ENCODE peak calls at places on chromosomes 5 and 9, in six cellular contexts. T is DMS153, I is epithelial cell of esophagus, B is colonic mucosa, Q is cardiac fibroblast, R is psoas muscle. U is an unnamed sample.

GRCh38 chr9:21656776-21657637 is 145.4 kb upstream of the MTAP start:
- DNase-seq in R (no peak), B (no peak), I (no peak), Q (peak), T (no peak), U (no peak)

GRCh38 chr5:143014017-143014651 is 244.0 kb downstream of the ARHGAP26 start:
- DNase-seq in T (no peak), B (no peak), R (peak), Q (no peak), I (peak), U (no peak)

GRCh38 chr5:159933531-159934485 is 17.5 kb downstream of the ADRA1B start:
- DNase-seq in I (no peak), T (no peak), R (no peak), Q (no peak), B (no peak), U (no peak)

GRCh38 chr9:23321049-23321448 is 505.0 kb downstream of the ELAVL2 start:
- DNase-seq in I (no peak), B (no peak), Q (no peak), R (no peak), T (no peak), U (no peak)

GRCh38 chr5:179906795-179907569 is 715 bp downstream of the TBC1D9B start:
- DNase-seq in T (no peak), R (peak), B (peak), I (peak), Q (peak), U (peak)

GRCh38 chr5:157273131-157273556 is 7.2 kb downstream of the CYFIP2 start:
- DNase-seq in I (no peak), T (no peak), Q (no peak), R (no peak), B (no peak), U (no peak)

GRCh38 chr5:34686762-34687268 is 30.7 kb downstream of the RAI14 start:
- DNase-seq in B (peak), I (peak), Q (peak), T (no peak), R (no peak), U (no peak)

GRCh38 chr5:1517838-1518237 is 5.9 kb downstream of the LPCAT1 start:
- DNase-seq in B (peak), I (no peak), R (peak), Q (no peak), T (no peak), U (no peak)

GRCh38 chr5:124806026-124806856 is 59.8 kb upstream of the ZNF608 start:
- DNase-seq in B (peak), I (peak), T (peak), Q (peak), R (peak), U (no peak)

GRCh38 chr5:149802008-149802407 is 71.9 kb downstream of the PPARGC1B start:
- DNase-seq in R (no peak), B (no peak), I (no peak), Q (no peak), T (no peak), U (no peak)

GRCh38 chr5:56552612-56553268 is 262.6 kb upstream of the MAP3K1 start:
- DNase-seq in B (no peak), Q (peak), I (peak), T (no peak), R (no peak), U (no peak)

GRCh38 chr5:180557201-180557809 is 34.0 kb downstream of the SCGB3A1 start:
- DNase-seq in T (no peak), R (no peak), I (no peak), Q (no peak), B (no peak), U (no peak)

GRCh38 chr9:87334366-87334765 is 163.3 kb upstream of the DAPK1 start:
- DNase-seq in I (no peak), Q (no peak), T (no peak), B (no peak), R (no peak), U (no peak)

GRCh38 chr9:36763778-36764177 is 191.1 kb downstream of the MELK start:
- DNase-seq in T (no peak), R (no peak), B (no peak), Q (no peak), I (no peak), U (no peak)

GRCh38 chr9:34636791-34637355 is 714 bp downstream of the SIGMAR1 start:
- DNase-seq in I (no peak), Q (no peak), T (no peak), R (no peak), B (no peak), U (no peak)

GRCh38 chr5:143561248-143561647 is 157.8 kb upstream of the NR3C1 start:
- DNase-seq in I (no peak), Q (no peak), R (no peak), B (no peak), T (no peak), U (no peak)

GRCh38 chr5:55853818-55854217 is 2.7 kb downstream of the IL31RA start:
- DNase-seq in B (no peak), Q (peak), R (no peak), I (peak), T (no peak), U (no peak)

GRCh38 chr5:154723740-154724505 is 31.3 kb upstream of the LARP1 start:
- DNase-seq in T (no peak), Q (peak), I (peak), R (no peak), B (no peak), U (no peak)

GRCh38 chr5:72210913-72211670 is 103.8 kb downstream of the MAP1B start:
- DNase-seq in R (peak), T (no peak), B (peak), Q (peak), I (peak), U (no peak)

GRCh38 chr9:34993502-34994428 is 4.2 kb downstream of the DNAJB5 start:
- DNase-seq in T (no peak), R (peak), B (peak), Q (peak), I (peak), U (no peak)

GRCh38 chr5:146291421-146292074 is 47.1 kb upstream of the POU4F3 start:
- DNase-seq in I (peak), R (no peak), T (peak), Q (peak), B (no peak), U (peak)

GRCh38 chr5:91212336-91213092 is 170.6 kb downstream of the ARRDC3 start:
- DNase-seq in I (no peak), Q (peak), R (no peak), T (no peak), B (peak), U (no peak)

GRCh38 chr9:98411981-98412561 is 156.6 kb upstream of the TBC1D2 start:
- DNase-seq in Q (no peak), B (no peak), R (no peak), I (no peak), T (no peak), U (no peak)

GRCh38 chr9:13078164-13078563 is 201.3 kb downstream of the MPDZ start:
- DNase-seq in R (no peak), I (peak), B (no peak), Q (no peak), T (no peak), U (no peak)

GRCh38 chr9:121844090-121844489 is 192.7 kb downstream of the DAB2IP start:
- DNase-seq in I (no peak), B (no peak), R (no peak), Q (no peak), T (peak), U (no peak)

GRCh38 chr5:110751902-110752762 is 13.3 kb downstream of the SLC25A46 start:
- DNase-seq in B (no peak), T (no peak), I (no peak), R (no peak), Q (no peak), U (no peak)

GRCh38 chr5:168308976-168309598 is 17.6 kb downstream of the WWC1 start:
- DNase-seq in B (no peak), Q (no peak), R (no peak), I (no peak), T (no peak), U (no peak)

GRCh38 chr5:139638090-139638735 is 9.9 kb upstream of the CXXC5 start:
- DNase-seq in B (peak), T (peak), R (peak), Q (peak), I (no peak), U (peak)

GRCh38 chr5:150015415-150015814 is 14.9 kb downstream of the HMGXB3 start:
- DNase-seq in T (no peak), B (no peak), I (no peak), Q (no peak), R (no peak), U (no peak)

GRCh38 chr9:36037580-36038169 is 962 bp downstream of the RECK start:
- DNase-seq in I (peak), R (no peak), T (no peak), B (no peak), Q (peak), U (no peak)

GRCh38 chr5:75510417-75510835 is 1.0 kb downstream of the CERT1 start:
- DNase-seq in I (peak), R (no peak), B (no peak), T (no peak), Q (peak), U (no peak)

GRCh38 chr9:16202913-16203734 is 650.3 kb downstream of the CCDC171 start:
- DNase-seq in B (no peak), T (no peak), Q (peak), I (peak), R (no peak), U (no peak)

GRCh38 chr5:40569549-40570270 is 110.0 kb upstream of the PTGER4 start:
- DNase-seq in T (no peak), I (no peak), Q (peak), R (no peak), B (no peak), U (peak)